ENCODE peak calls at places on chromosome 6, in five cellular contexts. B is activated CD4-positive, alpha-beta T cell treated with anti-CD3 and anti-CD28 coated beads, Interleukin-2, amount 10 ng/mL, durations not matched to agents 7 days and 5 days; U is mammary epithelial cell; G is adrenal gland; S is activated T-helper 2 cell treated with anti-CD3 and anti-CD28 coated beads, Interferon-gamma antibody, Interleukin-2, Interleukin-4, amounts not matched to agents 10 μg/mL and 5 μg/mL and 100 μg/mL, durations not matched to agents 14 hours and 24 hours and 36 hours. P is an unnamed sample.

GRCh38 chr6:100998111-100998510 is 117.0 kb upstream of the ASCC3 start:
- DNase-seq in B (no peak), G (no peak), U (peak), S (no peak), P (no peak)

GRCh38 chr6:73514746-73515110 is 6.1 kb downstream of the EEF1A1 start:
- DNase-seq in U (no peak), G (no peak), B (no peak), S (no peak), P (no peak)

GRCh38 chr6:5766260-5766659 is 240.5 kb downstream of the NRN1 start:
- DNase-seq in U (no peak), B (no peak), G (no peak), S (no peak), P (peak)

GRCh38 chr6:48542191-48542590 is 431.2 kb upstream of the PTCHD4 start:
- DNase-seq in S (no peak), G (no peak), U (no peak), B (no peak), P (no peak)

GRCh38 chr6:36925809-36926208 is 28.7 kb upstream of the PI16 start:
- DNase-seq in G (no peak), U (no peak), B (no peak), S (no peak), P (no peak)

GRCh38 chr6:155314773-155315515 is 660 bp upstream of the TFB1M start:
- DNase-seq in S (no peak), B (peak), G (peak), U (peak), P (peak)

GRCh38 chr6:124659427-124659826 is 302.8 kb upstream of the RNF217 start:
- DNase-seq in U (no peak), G (no peak), S (no peak), B (no peak), P (no peak)

GRCh38 chr6:79377830-79378460 is 143.5 kb upstream of the HMGN3 start:
- DNase-seq in U (no peak), S (no peak), G (peak), B (no peak), P (no peak)

GRCh38 chr6:11534561-11534960 is 3.0 kb upstream of the TMEM170B start:
- DNase-seq in S (no peak), U (no peak), G (no peak), B (no peak), P (no peak)

GRCh38 chr6:138863331-138863730 is 67.4 kb downstream of the ECT2L start:
- DNase-seq in S (no peak), B (no peak), G (no peak), U (no peak), P (no peak)

GRCh38 chr6:132527791-132528190 is 10.3 kb upstream of the TAAR9 start:
- DNase-seq in B (no peak), U (peak), G (no peak), S (no peak), P (no peak)

GRCh38 chr6:20444786-20445271 is 43.1 kb downstream of the E2F3 start:
- DNase-seq in U (peak), B (no peak), G (no peak), S (no peak), P (no peak)

GRCh38 chr6:14567842-14568241 is 450.3 kb downstream of the CD83 start:
- DNase-seq in G (no peak), B (no peak), S (no peak), U (no peak), P (no peak)

GRCh38 chr6:111829581-111829980 is 43.7 kb downstream of the FYN start:
- DNase-seq in B (no peak), U (no peak), G (no peak), S (no peak), P (no peak)